ENCODE peak calls at places on chromosomes 7 and 10, in ten cellular contexts. One of them, this sample, is unnamed.

GRCh38 chr7:5780801-5781496 is 514 bp downstream of the RNF216 start:
- DNase-seq in heart left ventricle: peak
- DNase-seq in A549: no peak
- DNase-seq in fibroblast of lung: peak
- DNase-seq in stimulated activated CD4-positive, alpha-beta T cell treated with anti-CD3 and anti-CD28 coated beads, TNF-alpha, amount 100 ng/mL, for 4 hours: no peak
- DNase-seq in ELF-1: peak
- DNase-seq in NCI-H1417: no peak
- DNase-seq in stimulated activated CD8-positive, alpha-beta memory T cell treated with anti-CD3 and anti-CD28 coated beads, Interleukin-4, amount 100 ng/mL, for 1 hour: peak
- DNase-seq in 8988T: peak
- DNase-seq in NCI-H187: no peak
- DNase-seq in this sample: peak

GRCh38 chr10:72044417-72045041 is 43.8 kb downstream of the SPOCK2 start:
- DNase-seq in heart left ventricle: peak
- DNase-seq in A549: no peak
- DNase-seq in fibroblast of lung: peak
- DNase-seq in stimulated activated CD4-positive, alpha-beta T cell treated with anti-CD3 and anti-CD28 coated beads, TNF-alpha, amount 100 ng/mL, for 4 hours: no peak
- DNase-seq in ELF-1: peak
- DNase-seq in NCI-H1417: no peak
- DNase-seq in stimulated activated CD8-positive, alpha-beta memory T cell treated with anti-CD3 and anti-CD28 coated beads, Interleukin-4, amount 100 ng/mL, for 1 hour: no peak
- DNase-seq in 8988T: no peak
- DNase-seq in NCI-H187: no peak
- DNase-seq in this sample: no peak

GRCh38 chr7:124718032-124718766 is 47.4 kb downstream of the GPR37 start:
- DNase-seq in heart left ventricle: no peak
- DNase-seq in A549: no peak
- DNase-seq in fibroblast of lung: peak
- DNase-seq in stimulated activated CD4-positive, alpha-beta T cell treated with anti-CD3 and anti-CD28 coated beads, TNF-alpha, amount 100 ng/mL, for 4 hours: no peak
- DNase-seq in ELF-1: no peak
- DNase-seq in NCI-H1417: no peak
- DNase-seq in stimulated activated CD8-positive, alpha-beta memory T cell treated with anti-CD3 and anti-CD28 coated beads, Interleukin-4, amount 100 ng/mL, for 1 hour: no peak
- DNase-seq in 8988T: no peak
- DNase-seq in NCI-H187: no peak
- DNase-seq in this sample: no peak

GRCh38 chr10:80661526-80661925 is 123.8 kb downstream of the SH2D4B start:
- DNase-seq in heart left ventricle: no peak
- DNase-seq in A549: no peak
- DNase-seq in fibroblast of lung: no peak
- DNase-seq in stimulated activated CD4-positive, alpha-beta T cell treated with anti-CD3 and anti-CD28 coated beads, TNF-alpha, amount 100 ng/mL, for 4 hours: no peak
- DNase-seq in ELF-1: no peak
- DNase-seq in NCI-H1417: no peak
- DNase-seq in stimulated activated CD8-positive, alpha-beta memory T cell treated with anti-CD3 and anti-CD28 coated beads, Interleukin-4, amount 100 ng/mL, for 1 hour: no peak
- DNase-seq in 8988T: no peak
- DNase-seq in NCI-H187: no peak
- DNase-seq in this sample: no peak

GRCh38 chr7:40608321-40609075 is 473.7 kb downstream of the SUGCT start:
- DNase-seq in heart left ventricle: no peak
- DNase-seq in A549: no peak
- DNase-seq in fibroblast of lung: no peak
- DNase-seq in stimulated activated CD4-positive, alpha-beta T cell treated with anti-CD3 and anti-CD28 coated beads, TNF-alpha, amount 100 ng/mL, for 4 hours: no peak
- DNase-seq in ELF-1: no peak
- DNase-seq in NCI-H1417: no peak
- DNase-seq in stimulated activated CD8-positive, alpha-beta memory T cell treated with anti-CD3 and anti-CD28 coated beads, Interleukin-4, amount 100 ng/mL, for 1 hour: no peak
- DNase-seq in 8988T: no peak
- DNase-seq in NCI-H187: no peak
- DNase-seq in this sample: peak

GRCh38 chr7:37430126-37430525 is 18.5 kb downstream of the ELMO1 start:
- DNase-seq in heart left ventricle: no peak
- DNase-seq in A549: no peak
- DNase-seq in fibroblast of lung: no peak
- DNase-seq in stimulated activated CD4-positive, alpha-beta T cell treated with anti-CD3 and anti-CD28 coated beads, TNF-alpha, amount 100 ng/mL, for 4 hours: no peak
- DNase-seq in ELF-1: no peak
- DNase-seq in NCI-H1417: no peak
- DNase-seq in stimulated activated CD8-positive, alpha-beta memory T cell treated with anti-CD3 and anti-CD28 coated beads, Interleukin-4, amount 100 ng/mL, for 1 hour: no peak
- DNase-seq in 8988T: no peak
- DNase-seq in NCI-H187: no peak
- DNase-seq in this sample: no peak

GRCh38 chr7:34530211-34530610 is 127.8 kb upstream of the NPSR1 start:
- DNase-seq in heart left ventricle: no peak
- DNase-seq in A549: no peak
- DNase-seq in fibroblast of lung: no peak
- DNase-seq in stimulated activated CD4-positive, alpha-beta T cell treated with anti-CD3 and anti-CD28 coated beads, TNF-alpha, amount 100 ng/mL, for 4 hours: no peak
- DNase-seq in ELF-1: no peak
- DNase-seq in NCI-H1417: no peak
- DNase-seq in stimulated activated CD8-positive, alpha-beta memory T cell treated with anti-CD3 and anti-CD28 coated beads, Interleukin-4, amount 100 ng/mL, for 1 hour: no peak
- DNase-seq in 8988T: no peak
- DNase-seq in NCI-H187: no peak
- DNase-seq in this sample: no peak

GRCh38 chr10:94630017-94630688 is 53.4 kb upstream of the CYP2C18 start:
- DNase-seq in heart left ventricle: no peak
- DNase-seq in A549: peak
- DNase-seq in fibroblast of lung: peak
- DNase-seq in stimulated activated CD4-positive, alpha-beta T cell treated with anti-CD3 and anti-CD28 coated beads, TNF-alpha, amount 100 ng/mL, for 4 hours: no peak
- DNase-seq in ELF-1: no peak
- DNase-seq in NCI-H1417: peak
- DNase-seq in stimulated activated CD8-positive, alpha-beta memory T cell treated with anti-CD3 and anti-CD28 coated beads, Interleukin-4, amount 100 ng/mL, for 1 hour: no peak
- DNase-seq in 8988T: no peak
- DNase-seq in NCI-H187: no peak
- DNase-seq in this sample: peak

GRCh38 chr7:1357601-1358271 is 101.5 kb downstream of the MICALL2 start:
- DNase-seq in heart left ventricle: peak
- DNase-seq in A549: no peak
- DNase-seq in fibroblast of lung: no peak
- DNase-seq in stimulated activated CD4-positive, alpha-beta T cell treated with anti-CD3 and anti-CD28 coated beads, TNF-alpha, amount 100 ng/mL, for 4 hours: no peak
- DNase-seq in ELF-1: no peak
- DNase-seq in NCI-H1417: no peak
- DNase-seq in stimulated activated CD8-positive, alpha-beta memory T cell treated with anti-CD3 and anti-CD28 coated beads, Interleukin-4, amount 100 ng/mL, for 1 hour: no peak
- DNase-seq in 8988T: no peak
- DNase-seq in NCI-H187: no peak
- DNase-seq in this sample: no peak

GRCh38 chr7:96789914-96790313 is 80.3 kb upstream of the SEM1 start:
- DNase-seq in heart left ventricle: no peak
- DNase-seq in A549: no peak
- DNase-seq in fibroblast of lung: no peak
- DNase-seq in stimulated activated CD4-positive, alpha-beta T cell treated with anti-CD3 and anti-CD28 coated beads, TNF-alpha, amount 100 ng/mL, for 4 hours: no peak
- DNase-seq in ELF-1: no peak
- DNase-seq in NCI-H1417: no peak
- DNase-seq in stimulated activated CD8-positive, alpha-beta memory T cell treated with anti-CD3 and anti-CD28 coated beads, Interleukin-4, amount 100 ng/mL, for 1 hour: no peak
- DNase-seq in 8988T: no peak
- DNase-seq in NCI-H187: no peak
- DNase-seq in this sample: no peak